ENCODE peak calls at places on chromosome 6, in seven cellular contexts. B is sigmoid colon; K is neuronal stem cell; I is cardiac muscle cell; H is CD4-positive, CD25-positive, alpha-beta regulatory T cell; M is CD8-positive, alpha-beta T cell; P is Panc1. L is an unnamed sample.

GRCh38 chr6:150622941-150623874 is 23.5 kb downstream of the PLEKHG1 start:
- DNase-seq in H (no peak), I (no peak), B (no peak), K (no peak), M (no peak), P (no peak), L (no peak)

GRCh38 chr6:16805190-16805860 is 44.1 kb upstream of the ATXN1 start:
- DNase-seq in M (no peak), I (no peak), K (no peak), B (no peak), H (no peak), P (no peak), L (no peak)

GRCh38 chr6:44176935-44177509 is 18.4 kb downstream of the CAPN11 start:
- DNase-seq in K (no peak), I (no peak), P (no peak), M (no peak), H (no peak), B (no peak), L (no peak)

GRCh38 chr6:1075444-1075843 is 236.5 kb upstream of the FOXQ1 start:
- DNase-seq in I (no peak), H (no peak), P (no peak), B (no peak), M (no peak), K (no peak), L (no peak)

GRCh38 chr6:45812937-45813336 is 202.7 kb downstream of the CLIC5 start:
- DNase-seq in M (no peak), K (peak; percentile 20), B (no peak), P (no peak), I (peak; percentile 84), H (no peak), L (no peak)

GRCh38 chr6:157982297-157982579 is 575 bp downstream of the SYNJ2 start:
- DNase-seq in B (peak; percentile 73), K (peak; percentile 21), M (no peak), I (peak; percentile 48), H (no peak), P (no peak), L (no peak)

GRCh38 chr6:112863753-112864152 is 516.6 kb downstream of the RFPL4B start:
- DNase-seq in B (no peak), P (no peak), K (no peak), H (no peak), I (no peak), M (no peak), L (no peak)

GRCh38 chr6:56930846-56931245 is 24.1 kb upstream of the BEND6 start:
- DNase-seq in K (no peak), H (no peak), M (no peak), I (no peak), P (no peak), B (no peak), L (no peak)

GRCh38 chr6:89454300-89454699 is 21.3 kb downstream of the ANKRD6 start:
- DNase-seq in K (no peak), I (no peak), P (no peak), H (no peak), M (no peak), B (no peak), L (no peak)

GRCh38 chr6:99296261-99296660 is 53.2 kb downstream of the FAXC start:
- DNase-seq in I (no peak), M (no peak), B (no peak), H (no peak), K (no peak), P (no peak), L (no peak)

GRCh38 chr6:89204096-89204495 is 13.1 kb downstream of the GABRR1 start:
- DNase-seq in B (no peak), I (no peak), K (no peak), M (no peak), H (no peak), P (no peak), L (no peak)

GRCh38 chr6:44071670-44072451 is 55.4 kb downstream of the MRPL14 start:
- DNase-seq in I (peak; percentile 94), K (no peak), B (no peak), P (no peak), M (no peak), H (no peak), L (no peak)

GRCh38 chr6:35599761-35600658 is 87.3 kb upstream of the TULP1 start:
- DNase-seq in P (no peak), I (no peak), B (no peak), M (no peak), K (no peak), H (no peak), L (no peak)

GRCh38 chr6:16711551-16712249 is 49.6 kb downstream of the ATXN1 start:
- DNase-seq in B (no peak), M (peak; percentile 52), P (peak; percentile 82), H (peak; percentile 41), K (no peak), I (peak; percentile 18), L (peak; percentile 82)

GRCh38 chr6:137860394-137861005 is 6.6 kb upstream of the TNFAIP3 start:
- DNase-seq in M (no peak), K (no peak), B (no peak), I (no peak), H (no peak), P (no peak), L (no peak)
- H3K27ac ChIP-seq in M (no peak overlapping the region), K (no peak overlapping the region), B (no peak overlapping the region), I (no peak overlapping the region), H (no peak overlapping the region), P (no peak overlapping the region), L (no peak overlapping the region)

GRCh38 chr6:3366596-3367413 is 90.0 kb downstream of the SLC22A23 start:
- DNase-seq in K (no peak), B (no peak), P (no peak), I (no peak), M (no peak), H (no peak), L (no peak)
- H3K4me1 ChIP-seq in K (peaks cover 8% of the 10 kb centered on the region), B (no peaks in the 10 kb centered on the region), P (no peaks in the 10 kb centered on the region), I (no peaks in the 10 kb centered on the region), M (peaks cover 15% of the 10 kb centered on the region), H (peaks cover 15% of the 10 kb centered on the region), L (peaks cover 13% of the 10 kb centered on the region)

GRCh38 chr6:168849459-168849858 is 404.2 kb downstream of the THBS2 start:
- DNase-seq in P (no peak), H (no peak), M (no peak), K (no peak), I (no peak), B (no peak), L (no peak)

GRCh38 chr6:168848797-168849196 is 404.8 kb downstream of the THBS2 start:
- DNase-seq in I (no peak), B (no peak), K (no peak), H (no peak), M (no peak), P (no peak), L (no peak)

GRCh38 chr6:168852336-168852884 is 401.2 kb downstream of the THBS2 start:
- DNase-seq in I (no peak), H (no peak), P (no peak), B (no peak), K (no peak), M (no peak), L (no peak)

DNA sequence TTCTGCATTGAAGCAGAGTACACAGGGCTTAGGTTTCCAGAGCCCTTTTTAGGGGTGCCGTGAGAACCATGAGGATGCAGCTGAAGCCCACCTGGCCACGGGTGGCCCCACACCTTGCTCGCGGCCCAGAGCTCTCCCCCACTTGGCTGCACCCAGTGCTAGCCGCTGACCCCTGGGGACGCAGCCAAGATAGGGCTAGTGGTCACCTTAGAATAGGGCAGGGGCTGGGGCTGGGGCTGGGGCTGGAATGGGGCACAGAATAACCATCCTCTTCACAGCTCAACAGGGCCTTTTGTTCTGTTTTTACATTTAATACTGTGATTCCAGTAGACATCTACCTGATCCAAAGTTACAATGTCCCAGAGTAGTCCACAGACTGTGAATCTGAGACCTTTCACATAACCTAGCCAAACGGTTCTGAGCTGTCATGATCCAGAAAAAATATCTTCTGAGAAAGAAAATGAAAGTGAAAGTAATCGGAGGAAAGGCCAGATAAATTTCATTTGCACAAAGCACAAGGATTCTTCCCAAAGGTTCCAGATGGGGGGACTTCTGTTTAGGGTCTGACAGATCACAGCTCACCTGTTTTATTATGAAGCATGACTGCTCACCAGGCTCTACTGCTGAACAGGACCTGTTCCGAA is 402.1 kb downstream of the THBS2 start:
- DNase-seq in K (no peak), M (no peak), P (no peak), B (no peak), I (peak; percentile 21), H (no peak), L (no peak)
- H3K27ac ChIP-seq in K (no peak overlapping the region), M (no peak overlapping the region), P (peak overlapping the region; percentile 18), B (no peak overlapping the region), I (no peak overlapping the region), H (no peak overlapping the region), L (no peak overlapping the region)

GRCh38 chr6:25295651-25296050 is 16.5 kb downstream of the CARMIL1 start:
- DNase-seq in K (no peak), P (no peak), B (no peak), H (no peak), I (no peak), M (no peak), L (no peak)

GRCh38 chr6:25297823-25298507 is 18.8 kb downstream of the CARMIL1 start:
- DNase-seq in B (no peak), P (no peak), K (no peak), I (no peak), M (no peak), H (no peak), L (no peak)

GRCh38 chr6:25296217-25296905 is 17.2 kb downstream of the CARMIL1 start:
- DNase-seq in M (no peak), H (no peak), K (no peak), P (no peak), B (no peak), I (peak; percentile 40), L (no peak)

GRCh38 chr6:25296980-25297379 is 17.8 kb downstream of the CARMIL1 start:
- DNase-seq in P (no peak), I (peak; percentile 88), H (no peak), K (no peak), M (no peak), B (no peak), L (no peak)

GRCh38 chr6:25298508-25298834 is 19.3 kb downstream of the CARMIL1 start:
- DNase-seq in B (no peak), H (no peak), K (no peak), M (no peak), I (no peak), P (no peak), L (no peak)
- H3K4me1 ChIP-seq in B (no peaks in the 10 kb centered on the region), H (no peaks in the 10 kb centered on the region), K (peaks cover 9% of the 10 kb centered on the region), M (peaks cover 7% of the 10 kb centered on the region), I (peaks cover 60% of the 10 kb centered on the region), P (no peaks in the 10 kb centered on the region), L (no peaks in the 10 kb centered on the region)

DNA sequence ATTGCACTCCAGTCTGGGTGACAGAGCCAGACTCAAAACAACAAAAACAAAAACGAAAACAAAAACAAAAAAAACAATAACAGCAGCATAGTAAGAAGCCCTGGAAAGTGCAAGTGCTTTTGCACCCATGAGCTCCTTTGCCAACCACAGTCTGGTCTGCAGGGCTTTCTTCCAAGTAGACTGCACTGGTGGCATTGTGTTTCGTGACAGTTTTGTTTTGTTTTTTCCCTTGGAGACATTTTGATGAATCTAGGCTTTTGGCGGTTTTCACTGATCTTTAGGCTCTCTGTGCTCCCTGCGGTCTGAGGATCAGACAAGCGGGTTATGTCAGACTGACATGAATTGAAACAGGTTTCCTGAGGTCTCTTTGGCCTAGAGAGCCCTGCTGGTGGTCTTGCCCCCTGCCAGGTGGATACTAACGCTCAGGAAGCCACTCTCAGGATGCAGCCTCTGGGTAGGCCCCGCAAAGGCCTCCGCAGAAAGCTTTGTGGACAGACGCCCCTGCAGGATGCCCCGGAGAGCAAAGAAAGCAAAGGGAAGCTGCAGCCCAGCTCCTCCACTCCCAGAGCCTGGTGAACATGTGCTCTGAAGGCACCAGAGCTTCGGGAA is 555.4 kb upstream of the AGPAT4 start:
- DNase-seq in M (no peak), H (no peak), I (no peak), P (no peak), K (no peak), B (no peak), L (no peak)
- H3K27ac ChIP-seq in M (no peak overlapping the region), H (no peak overlapping the region), I (no peak overlapping the region), P (no peak overlapping the region), K (no peak overlapping the region), B (no peak overlapping the region), L (no peak overlapping the region)

L was measured in RWPE2.